ENCODE peak calls at places on chromosomes 3 and 15, in ten cellular contexts. C is RWPE2, R is psoas muscle, Z is HCT116, L is astrocyte, Q is ascending aorta, Y is lung, B is transverse colon, A is MM.1S, M is heart left ventricle. P is an unnamed sample.

GRCh38 chr3:157856078-157856939 is 249.9 kb downstream of the SHOX2 start:
- DNase-seq in Y (no peak), M (no peak), R (no peak), C (no peak), Z (peak; percentile 12), Q (no peak), A (no peak), B (no peak), L (no peak), P (no peak)

GRCh38 chr3:25442486-25442885 is 14.4 kb downstream of the RARB start:
- DNase-seq in M (no peak), L (no peak), Z (no peak), B (no peak), A (no peak), Y (no peak), R (no peak), C (no peak), Q (no peak), P (no peak)

GRCh38 chr15:85411992-85412538 is 31.7 kb downstream of the AKAP13 start:
- DNase-seq in Q (no peak), Z (no peak), C (no peak), Y (no peak), M (no peak), R (no peak), A (no peak), B (no peak), L (peak; percentile 74), P (no peak)

GRCh38 chr3:153052096-153052460 is 109.9 kb upstream of the RAP2B start:
- DNase-seq in L (peak; percentile 97), M (peak; percentile 23), B (peak; percentile 27), Y (no peak), R (no peak), Q (peak; percentile 81), C (peak; percentile 86), A (peak; percentile 87), Z (peak; percentile 95), P (peak; percentile 95)

GRCh38 chr15:68470049-68470738 is 38.2 kb upstream of the ITGA11 start:
- DNase-seq in A (no peak), L (no peak), B (no peak), Y (no peak), M (no peak), Z (no peak), R (no peak), C (no peak), Q (no peak), P (no peak)

GRCh38 chr3:54784021-54784420 is 143.8 kb downstream of the LRTM1 start:
- DNase-seq in A (peak; percentile 19), R (no peak), B (peak; percentile 48), Y (no peak), Z (no peak), C (no peak), Q (no peak), M (no peak), L (no peak), P (no peak)

GRCh38 chr15:91135201-91136130 is 35.4 kb downstream of the SV2B start:
- DNase-seq in Y (no peak), Q (no peak), C (no peak), B (no peak), Z (no peak), M (no peak), L (no peak), A (peak; percentile 58), R (no peak), P (peak; percentile 18)

GRCh38 chr15:41989573-41990242 is 17.4 kb upstream of the EHD4 start:
- DNase-seq in Y (peak; percentile 87), Z (peak; percentile 55), B (peak; percentile 89), Q (peak; percentile 88), L (peak; percentile 21), A (peak; percentile 64), C (peak; percentile 78), M (peak; percentile 77), R (peak; percentile 82), P (no peak)

GRCh38 chr15:57591822-57592367 is at the start of gene MYZAP:
- DNase-seq in Z (no peak), Q (peak; percentile 74), C (no peak), R (peak; percentile 61), M (peak; percentile 66), L (no peak), Y (peak; percentile 61), A (no peak), B (peak; percentile 82), P (no peak)

GRCh38 chr3:73500321-73500720 is 124.4 kb downstream of the PDZRN3 start:
- DNase-seq in Y (no peak), L (peak; percentile 43), Z (no peak), M (no peak), A (no peak), R (no peak), Q (no peak), C (no peak), B (no peak), P (no peak)

GRCh38 chr15:74653426-74654082 is 37.9 kb downstream of the CLK3 start:
- DNase-seq in C (no peak), Q (no peak), A (no peak), Y (peak; percentile 44), Z (peak; percentile 27), M (no peak), R (no peak), B (peak; percentile 69), L (peak; percentile 85), P (peak; percentile 58)

GRCh38 chr3:136245691-136246090 is 4.4 kb upstream of the PCCB start:
- DNase-seq in L (no peak), C (no peak), A (peak; percentile 54), Y (no peak), B (no peak), M (no peak), Q (no peak), Z (no peak), R (no peak), P (no peak)

GRCh38 chr3:156187146-156187769 is 66.9 kb downstream of the KCNAB1 start:
- DNase-seq in M (no peak), Q (no peak), L (peak; percentile 92), A (no peak), R (no peak), B (no peak), Y (no peak), Z (no peak), C (no peak), P (peak; percentile 63)

GRCh38 chr3:140832883-140833282 is 108.8 kb upstream of the SLC25A36 start:
- DNase-seq in B (no peak), Q (no peak), A (peak; percentile 60), C (no peak), R (no peak), Z (no peak), M (no peak), Y (no peak), L (no peak), P (no peak)

GRCh38 chr3:126827121-126827520 is 123.1 kb downstream of the CHCHD6 start:
- DNase-seq in C (no peak), A (no peak), Y (no peak), R (peak; percentile 63), L (no peak), Q (peak; percentile 72), M (no peak), Z (no peak), B (no peak), P (no peak)

GRCh38 chr3:155462672-155463071 is 169.2 kb upstream of the STRIT1 start:
- DNase-seq in Z (no peak), M (no peak), L (no peak), C (no peak), R (no peak), A (no peak), Y (no peak), B (no peak), Q (no peak), P (no peak)

GRCh38 chr15:89801471-89802205 is 13.0 kb downstream of the ANPEP start:
- DNase-seq in C (peak; percentile 81), L (no peak), M (no peak), Q (no peak), Y (no peak), A (no peak), Z (no peak), R (no peak), B (no peak), P (no peak)

DNA sequence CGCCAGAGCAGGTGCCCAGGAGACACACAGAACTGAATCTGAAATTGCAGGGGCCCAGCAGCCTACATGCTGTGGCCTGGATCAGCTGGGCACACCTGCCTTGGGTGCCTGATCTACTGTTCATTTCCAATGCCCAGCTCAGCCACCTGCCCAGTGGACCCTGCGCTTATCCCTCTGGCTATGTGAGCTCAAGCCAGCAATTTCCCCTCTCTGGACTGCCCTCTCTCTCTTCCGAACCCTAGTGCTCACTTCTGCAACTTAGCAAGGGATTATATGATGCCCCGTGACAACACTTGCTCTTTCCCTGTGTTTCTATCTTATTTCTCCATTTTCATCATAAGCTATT is 276.0 kb downstream of the UACA start:
- DNase-seq in Q (no peak), L (no peak), Z (no peak), M (no peak), R (no peak), Y (no peak), C (no peak), B (no peak), A (peak; percentile 24), P (no peak)
- H3K4me3 ChIP-seq in Q (no peak overlapping the region), L (no peak overlapping the region), Z (no peak overlapping the region), M (no peak overlapping the region), R (no peak overlapping the region), Y (no peak overlapping the region), C (no peak overlapping the region), B (no peak overlapping the region), A (no peak overlapping the region), P (no peak overlapping the region)

GRCh38 chr15:66400351-66400774 is 13.7 kb downstream of the MAP2K1 start:
- DNase-seq in L (peak; percentile 27), Q (no peak), A (no peak), Y (no peak), Z (no peak), R (no peak), M (no peak), C (no peak), B (no peak), P (no peak)
- TF ChIP-seq CTCF in L (no peak), Q (no peak), A (no peak), Y (no peak), Z (no peak), R (no peak), M (no peak), C (no peak), B (no peak), P (no peak)

GRCh38 chr3:108037770-108038169 is 53.1 kb downstream of the CD47 start:
- DNase-seq in Z (no peak), B (no peak), Y (no peak), R (no peak), C (no peak), Q (no peak), L (no peak), M (no peak), A (no peak), P (no peak)
- H3K36me3 ChIP-seq in Z (no peaks in the 10 kb centered on the region), B (no peaks in the 10 kb centered on the region), Y (peaks cover 1% of the 10 kb centered on the region), R (peaks cover 6% of the 10 kb centered on the region), C (no peaks in the 10 kb centered on the region), Q (peaks cover 18% of the 10 kb centered on the region), L (no peaks in the 10 kb centered on the region), M (peaks cover 27% of the 10 kb centered on the region), A (no peaks in the 10 kb centered on the region), P (no peaks in the 10 kb centered on the region)

GRCh38 chr3:81161851-81162250 is 599.6 kb downstream of the GBE1 start:
- DNase-seq in C (no peak), Q (no peak), B (no peak), Z (no peak), Y (no peak), A (no peak), R (no peak), L (no peak), M (no peak), P (no peak)
- H3K4me3 ChIP-seq in C (no peak overlapping the region), Q (no peak overlapping the region), B (no peak overlapping the region), Z (no peak overlapping the region), Y (no peak overlapping the region), A (no peak overlapping the region), R (no peak overlapping the region), L (no peak overlapping the region), M (no peak overlapping the region), P (no peak overlapping the region)